ENCODE peak calls at places on chromosomes 6 and 20, in six cellular contexts. U, M, F, Q, L and C are unnamed samples.

GRCh38 chr6:157020398-157021266 is 243.5 kb downstream of the ARID1B start:
- DNase-seq in Q (peak), F (peak), U (peak), L (peak), M (peak), C (no peak)

GRCh38 chr6:155483858-155484257 is 28.2 kb upstream of the NOX3 start:
- DNase-seq in Q (no peak), U (no peak), M (no peak), F (no peak), L (no peak), C (no peak)

GRCh38 chr6:30013296-30013922 is 47.7 kb upstream of the POLR1H start:
- DNase-seq in L (no peak), M (peak), U (no peak), Q (peak), F (peak), C (no peak)

GRCh38 chr6:152218887-152219286 is 411.4 kb downstream of the ESR1 start:
- DNase-seq in L (no peak), Q (peak), F (no peak), U (no peak), M (no peak), C (peak)

GRCh38 chr6:123770247-123770949 is 33.3 kb upstream of the NKAIN2 start:
- DNase-seq in L (no peak), Q (no peak), M (no peak), F (no peak), U (no peak), C (no peak)

GRCh38 chr6:53979468-53980067 is 131.7 kb upstream of the MLIP start:
- DNase-seq in M (peak), U (peak), L (peak), Q (peak), F (peak), C (peak)

GRCh38 chr6:53543341-53544010 is 1.4 kb downstream of the GCLC start:
- DNase-seq in U (no peak), Q (peak), F (no peak), L (no peak), M (no peak), C (peak)

GRCh38 chr6:75934643-75935472 is 137.6 kb downstream of the IMPG1 start:
- DNase-seq in L (peak), Q (peak), M (peak), F (peak), U (peak), C (peak)

GRCh38 chr6:138817799-138818198 is 21.9 kb downstream of the ECT2L start:
- DNase-seq in Q (peak), L (peak), F (no peak), M (peak), U (peak), C (peak)

GRCh38 chr6:111781055-111781708 is 92.1 kb downstream of the FYN start:
- DNase-seq in M (no peak), L (peak), F (no peak), U (no peak), Q (peak), C (no peak)

GRCh38 chr6:44787254-44787844 is 399.8 kb downstream of the CDC5L start:
- DNase-seq in U (no peak), M (no peak), Q (no peak), F (peak), L (no peak), C (no peak)

GRCh38 chr6:152086223-152086873 is 278.9 kb downstream of the ESR1 start:
- DNase-seq in F (no peak), U (no peak), M (no peak), Q (no peak), L (no peak), C (no peak)

GRCh38 chr6:7119272-7119801 is 11.6 kb downstream of the RREB1 start:
- DNase-seq in Q (no peak), F (no peak), M (no peak), U (no peak), L (no peak), C (no peak)

GRCh38 chr20:45419188-45420091 is 3.5 kb downstream of the PIGT start:
- DNase-seq in U (peak), F (no peak), Q (peak), L (peak), M (no peak), C (peak)

GRCh38 chr20:828987-829386 is 4.5 kb upstream of the FAM110A start:
- DNase-seq in F (no peak), U (no peak), M (no peak), Q (no peak), L (no peak), C (no peak)

GRCh38 chr20:32352101-32352720 is 5.9 kb upstream of the ASXL1 start:
- DNase-seq in U (no peak), M (no peak), Q (no peak), L (no peak), F (no peak), C (no peak)

GRCh38 chr20:49187330-49188100 is 619 bp downstream of the STAU1 start:
- DNase-seq in F (no peak), M (no peak), Q (no peak), U (peak), L (no peak), C (no peak)

GRCh38 chr20:7723284-7723683 is 217.0 kb downstream of the HAO1 start:
- DNase-seq in L (no peak), F (no peak), Q (no peak), M (no peak), U (no peak), C (no peak)

GRCh38 chr6:45691426-45691825 is 313.7 kb upstream of the SUPT3H start:
- DNase-seq in M (no peak), U (no peak), L (no peak), Q (no peak), F (no peak), C (no peak)

GRCh38 chr20:46799781-46800180 is 90.3 kb downstream of the SLC2A10 start:
- DNase-seq in M (no peak), U (no peak), F (no peak), L (no peak), Q (no peak), C (no peak)

GRCh38 chr6:47241742-47242482 is 67.8 kb downstream of the TNFRSF21 start:
- DNase-seq in M (no peak), Q (no peak), L (no peak), F (no peak), U (no peak), C (no peak)

GRCh38 chr6:41064841-41065240 is 7.3 kb downstream of the OARD1 start:
- DNase-seq in Q (no peak), F (no peak), M (no peak), L (no peak), U (no peak), C (no peak)

GRCh38 chr6:17867880-17868279 is 119.6 kb downstream of the KIF13A start:
- DNase-seq in L (no peak), M (no peak), Q (no peak), U (no peak), F (no peak), C (no peak)

GRCh38 chr6:21115111-21115510 is 478.4 kb upstream of the SOX4 start:
- DNase-seq in M (no peak), Q (peak), L (peak), F (no peak), U (no peak), C (no peak)

GRCh38 chr6:42239736-42240375 is 22.2 kb upstream of the MRPS10 start:
- DNase-seq in F (no peak), U (no peak), Q (no peak), L (no peak), M (no peak), C (no peak)